ENCODE peak calls at places on chromosomes 7 and 10, in nine cellular contexts. E is GM23338, H is body of pancreas, I is dorsolateral prefrontal cortex, R is heart right ventricle, A is right lobe of liver, B is left ventricle myocardium inferior, Y is breast epithelium, C is PC-9. K is an unnamed sample. For H3K27me3, the result is how much of the 10 kb centered on the place peaks cover.

GRCh38 chr7:102933763-102934162 is 21.0 kb downstream of the LRRC17 start:
- DNase-seq in A (no peak), I (peak), B (peak), H (peak), C (no peak), R (peak), Y (no peak), E (peak), K (no peak)

GRCh38 chr10:116691079-116691398 is 51.3 kb downstream of the HSPA12A start:
- DNase-seq in B (no peak), R (peak), Y (no peak), C (no peak), E (peak), H (no peak), A (no peak), I (no peak), K (no peak)

GRCh38 chr7:40918701-40919271 is 784.0 kb downstream of the SUGCT start:
- DNase-seq in I (no peak), E (no peak), Y (no peak), R (peak), B (no peak), C (peak), H (no peak), A (no peak), K (no peak)

GRCh38 chr7:100400041-100400440 is 26.8 kb downstream of the PILRA start:
- DNase-seq in B (no peak), E (no peak), H (no peak), I (no peak), Y (no peak), R (no peak), C (no peak), A (no peak), K (no peak)

GRCh38 chr7:91603707-91604106 is 276.8 kb downstream of the MTERF1 start:
- DNase-seq in C (no peak), H (no peak), I (no peak), A (no peak), B (no peak), R (no peak), E (no peak), Y (no peak), K (no peak)

GRCh38 chr7:74023037-74023436 is 4.9 kb upstream of the ELN start:
- DNase-seq in E (peak), H (peak), B (peak), I (no peak), A (no peak), Y (no peak), C (peak), R (no peak), K (no peak)

GRCh38 chr7:45872116-45873034 is 507 bp downstream of the CCDC201 start:
- DNase-seq in C (peak), B (no peak), I (no peak), A (peak), R (no peak), E (peak), Y (no peak), H (no peak), K (no peak)

GRCh38 chr7:75872073-75872782 is 6.6 kb upstream of the RHBDD2 start:
- DNase-seq in A (no peak), C (no peak), B (no peak), H (no peak), Y (no peak), I (no peak), R (peak), E (no peak), K (no peak)

GRCh38 chr10:113939212-113939860 is 84.9 kb downstream of the NHLRC2 start:
- DNase-seq in I (no peak), E (no peak), B (no peak), C (no peak), H (no peak), R (no peak), Y (no peak), A (no peak), K (no peak)

GRCh38 chr7:149559711-149560110 is 62.1 kb upstream of the ZNF746 start:
- DNase-seq in I (no peak), B (no peak), A (no peak), C (no peak), Y (no peak), H (no peak), R (no peak), E (no peak), K (no peak)

GRCh38 chr7:101636822-101637623 is 7.9 kb upstream of the MYL10 start:
- DNase-seq in Y (no peak), B (no peak), H (no peak), I (no peak), C (no peak), A (no peak), E (no peak), R (no peak), K (no peak)

GRCh38 chr10:69807122-69807521 is 5.4 kb downstream of the COL13A1 start:
- DNase-seq in R (no peak), E (no peak), I (no peak), B (no peak), C (no peak), Y (no peak), A (no peak), H (no peak), K (no peak)

GRCh38 chr7:19133891-19134290 is 11.3 kb downstream of the FERD3L start:
- DNase-seq in H (no peak), R (no peak), B (no peak), A (no peak), E (no peak), I (no peak), Y (no peak), C (no peak), K (no peak)

GRCh38 chr10:125014086-125014830 is 72.3 kb downstream of the ZRANB1 start:
- DNase-seq in C (no peak), E (no peak), Y (no peak), A (no peak), R (peak), B (peak), H (peak), I (no peak), K (no peak)

GRCh38 chr7:67484244-67484751 is 487.7 kb downstream of the TYW1 start:
- DNase-seq in A (peak), Y (peak), B (peak), E (peak), H (peak), I (peak), C (peak), R (peak), K (no peak)

GRCh38 chr7:86904949-86905834 is 154.3 kb downstream of the ELAPOR2 start:
- DNase-seq in R (no peak), B (no peak), E (peak), Y (no peak), H (peak), C (peak), A (no peak), I (no peak), K (no peak)

GRCh38 chr7:46015107-46015868 is 94.2 kb upstream of the IGFBP3 start:
- DNase-seq in B (peak), Y (no peak), E (peak), I (no peak), A (peak), H (peak), R (peak), C (no peak), K (no peak)

GRCh38 chr7:26612742-26613141 is 251.6 kb downstream of the SKAP2 start:
- DNase-seq in E (no peak), A (no peak), C (no peak), I (no peak), B (no peak), H (no peak), R (no peak), Y (no peak), K (no peak)

GRCh38 chr10:36188054-36188453 is 546.0 kb upstream of the FZD8 start:
- DNase-seq in B (peak), I (no peak), C (no peak), R (peak), Y (no peak), H (no peak), E (peak), A (no peak), K (no peak)

GRCh38 chr7:131238260-131238940 is 89.3 kb upstream of the MKLN1 start:
- DNase-seq in Y (no peak), A (no peak), H (no peak), R (no peak), I (no peak), B (no peak), E (no peak), C (no peak), K (no peak)

GRCh38 chr7:18408461-18408860 is 87.1 kb upstream of the HDAC9 start:
- DNase-seq in E (peak), B (no peak), I (no peak), C (no peak), R (no peak), A (no peak), H (no peak), Y (no peak), K (no peak)

GRCh38 chr7:4631664-4632171 is 50.4 kb upstream of the FOXK1 start:
- DNase-seq in R (peak), A (peak), I (peak), B (peak), E (peak), Y (peak), C (peak), H (peak), K (no peak)
- TF ChIP-seq CTCF in R (peak), A (peak), I (peak), B (peak), E (peak), Y (peak), C (peak), H (peak), K (no peak)

GRCh38 chr7:137946015-137946414 is 55.9 kb downstream of the CREB3L2 start:
- DNase-seq in I (no peak), H (no peak), C (no peak), Y (no peak), A (no peak), R (no peak), B (no peak), E (no peak), K (no peak)

GRCh38 chr7:137944168-137944567 is 57.7 kb downstream of the CREB3L2 start:
- DNase-seq in A (no peak), R (no peak), I (no peak), Y (no peak), B (no peak), C (no peak), H (no peak), E (no peak), K (no peak)

GRCh38 chr7:137940656-137941518 is 61.0 kb downstream of the CREB3L2 start:
- DNase-seq in A (no peak), B (no peak), I (no peak), C (no peak), R (no peak), Y (no peak), H (peak), E (no peak), K (no peak)

GRCh38 chr7:137942459-137943115 is 59.3 kb downstream of the CREB3L2 start:
- DNase-seq in A (no peak), R (no peak), E (no peak), C (no peak), B (no peak), H (peak), I (no peak), Y (no peak), K (no peak)

GRCh38 chr7:137943132-137943551 is 58.7 kb downstream of the CREB3L2 start:
- DNase-seq in R (peak), H (no peak), Y (no peak), B (peak), A (no peak), E (peak), C (no peak), I (no peak), K (no peak)
- H3K27ac ChIP-seq in R (peak), H (peak), Y (peak), B (peak), A (no peak), E (peak), C (no peak), I (peak), K (no peak)

GRCh38 chr10:133338080-133339071 is 1.7 kb upstream of the CALY start:
- DNase-seq in H (no peak), E (no peak), Y (no peak), I (no peak), C (no peak), A (no peak), B (no peak), R (no peak), K (no peak)
- H3K27me3 ChIP-seq in H (under half), E (under half), Y (half or more), I (under half), C (under half), A (under half), B (half or more), R (half or more), K (under half)

DNA sequence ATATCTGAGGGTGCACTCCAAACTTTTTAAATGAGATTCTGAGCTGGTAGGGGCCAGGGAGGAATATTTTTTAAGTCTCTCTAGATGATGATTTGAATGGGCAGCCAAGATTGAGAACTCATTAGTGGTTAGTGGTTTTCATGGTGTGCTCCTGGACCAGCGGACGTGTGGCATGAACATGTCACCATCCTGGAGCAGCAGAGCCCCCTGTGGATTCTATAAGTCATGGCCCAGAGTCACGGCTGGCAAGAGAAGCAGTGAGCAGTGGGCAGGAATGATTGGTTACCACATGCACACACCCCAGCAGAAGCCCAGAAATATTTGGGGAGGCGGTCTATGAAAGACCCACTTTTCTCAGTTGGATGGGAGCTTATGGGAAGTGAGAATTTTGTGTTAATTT is 21.2 kb upstream of the UCN3 start:
- DNase-seq in H (no peak), A (no peak), R (no peak), I (no peak), E (no peak), B (no peak), Y (no peak), C (no peak), K (no peak)
- TF ChIP-seq CTCF in H (no peak), A (no peak), R (no peak), I (no peak), E (peak), B (peak), Y (no peak), C (no peak), K (peak)

GRCh38 chr7:35728412-35729060 is 33.6 kb upstream of the HERPUD2 start:
- DNase-seq in H (no peak), Y (no peak), A (no peak), C (no peak), E (no peak), I (no peak), R (peak), B (no peak), K (no peak)

GRCh38 chr7:35726654-35727053 is 31.7 kb upstream of the HERPUD2 start:
- DNase-seq in B (no peak), R (no peak), H (no peak), C (no peak), Y (no peak), A (no peak), E (no peak), I (no peak), K (no peak)

GRCh38 chr7:35725280-35725680 is 30.3 kb upstream of the HERPUD2 start:
- DNase-seq in C (no peak), I (no peak), R (no peak), B (no peak), Y (no peak), E (peak), A (no peak), H (peak), K (peak)

GRCh38 chr7:35729061-35729783 is 34.3 kb upstream of the HERPUD2 start:
- DNase-seq in C (no peak), R (no peak), E (no peak), B (no peak), A (no peak), I (no peak), Y (no peak), H (no peak), K (no peak)

DNA sequence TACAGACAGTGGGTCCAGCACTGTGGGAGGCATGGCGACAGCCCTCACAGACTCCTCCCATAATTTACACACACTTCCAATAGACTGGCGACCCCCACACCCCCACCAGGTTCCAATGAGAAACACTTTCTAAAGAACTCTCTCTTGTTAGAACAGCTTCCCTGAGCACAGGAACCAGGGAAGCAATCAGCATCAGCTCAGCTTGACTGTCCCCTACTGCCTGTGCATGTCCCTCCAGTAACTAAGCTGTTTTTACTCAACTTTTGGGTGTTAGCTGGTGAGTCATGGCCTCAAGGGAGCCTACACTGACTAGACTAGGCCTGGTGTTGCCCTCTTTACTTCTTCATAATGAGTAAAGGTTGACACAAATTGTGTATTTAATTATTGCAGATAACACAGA is 32.6 kb upstream of the HERPUD2 start:
- DNase-seq in A (no peak), R (no peak), E (no peak), C (no peak), H (no peak), B (no peak), I (no peak), Y (no peak), K (no peak)
- H3K27ac ChIP-seq in A (no peak), R (peak), E (no peak), C (no peak), H (no peak), B (peak), I (peak), Y (no peak), K (no peak)

DNA sequence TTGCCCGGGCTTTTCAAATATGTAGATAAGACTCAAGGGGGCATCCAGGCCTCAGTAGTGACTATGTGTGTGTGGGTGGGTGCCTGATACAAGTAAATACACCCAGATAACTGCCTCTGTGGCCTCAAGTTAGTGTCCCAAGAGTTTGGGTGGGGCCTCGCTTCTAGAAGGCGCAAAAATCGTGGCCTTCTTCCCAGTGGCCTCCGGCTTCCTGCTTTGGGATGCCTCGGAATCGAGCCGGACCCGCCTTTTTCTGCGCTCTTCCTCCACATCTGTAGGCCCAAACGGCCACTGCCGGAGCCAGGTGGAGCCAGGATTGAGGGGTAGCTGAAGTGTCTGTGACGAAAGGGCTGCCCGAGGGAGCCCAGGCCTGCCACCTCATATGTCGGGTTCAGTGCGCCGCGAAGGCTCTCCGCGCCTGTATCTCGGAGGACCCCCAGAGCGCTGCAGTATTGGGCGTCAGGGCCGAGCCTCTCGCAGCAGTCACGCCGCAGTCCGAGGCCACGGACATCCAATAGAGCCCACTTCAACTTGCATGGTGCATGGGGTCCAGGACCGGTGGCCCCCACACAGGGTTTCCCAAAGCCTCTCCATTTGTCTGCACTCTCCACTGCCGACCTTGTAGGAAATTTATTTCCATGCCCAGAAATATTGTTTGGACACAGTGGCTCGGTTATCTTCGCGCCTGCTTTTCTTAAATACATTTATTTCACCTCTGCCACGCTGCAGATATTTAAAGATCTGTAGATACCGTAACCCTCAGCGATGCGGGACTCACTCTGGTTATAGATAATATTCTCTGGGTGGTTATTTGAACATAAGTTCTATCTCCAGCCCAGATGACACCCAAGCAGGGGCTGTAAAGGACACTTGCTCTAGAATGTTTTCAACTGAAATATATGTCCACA is 4.8 kb upstream of the ZNF503 start:
- DNase-seq in A (no peak), I (no peak), H (peak), E (peak), B (no peak), R (no peak), Y (no peak), C (no peak), K (no peak)
- H3K27me3 ChIP-seq in A (under half), I (half or more), H (under half), E (half or more), B (under half), R (under half), Y (under half), C (under half), K (half or more)

GRCh38 chr7:32164341-32164996 is 94.3 kb upstream of the PDE1C start:
- DNase-seq in I (no peak), Y (no peak), R (peak), E (peak), C (no peak), B (no peak), H (peak), A (no peak), K (no peak)
- TF ChIP-seq CTCF in I (peak), Y (peak), R (peak), E (peak), C (peak), B (peak), H (peak), A (no peak), K (no peak)